ENCODE peak calls at places on chromosomes 11 and 22, in six cellular contexts. O, G, Y, F, M and T are unnamed samples.

GRCh38 chr11:57763568-57763967 is 2.0 kb downstream of the CTNND1 start:
- DNase-seq in O (no peak), G (no peak), Y (no peak), F (no peak), M (no peak), T (no peak)

GRCh38 chr11:24046731-24047130 is 450.1 kb upstream of the LUZP2 start:
- DNase-seq in O (no peak), G (no peak), Y (no peak), F (no peak), M (no peak), T (no peak)

GRCh38 chr11:70569173-70569890 is 171.0 kb downstream of the CTTN start:
- DNase-seq in O (no peak), G (no peak), Y (no peak), F (no peak), M (no peak), T (no peak)

GRCh38 chr11:14519692-14520085 is 497 bp downstream of the PSMA1 start:
- DNase-seq in O (no peak), G (no peak), Y (no peak), F (no peak), M (no peak), T (no peak)

GRCh38 chr11:65852508-65853248 is 5.3 kb downstream of the CFL1 start:
- DNase-seq in O (no peak), G (no peak), Y (no peak), F (no peak), M (no peak), T (no peak)

GRCh38 chr11:109132539-109132938 is 289.5 kb upstream of the C11orf87 start:
- DNase-seq in O (peak; percentile 6), G (no peak), Y (no peak), F (peak; percentile 12), M (no peak), T (no peak)

GRCh38 chr11:10660323-10660722 is 33.2 kb downstream of the IRAG1 start:
- DNase-seq in O (no peak), G (no peak), Y (no peak), F (no peak), M (no peak), T (no peak)

GRCh38 chr11:89625171-89625570 is 84.9 kb upstream of the TRIM77 start:
- DNase-seq in O (peak; percentile 13), G (no peak), Y (no peak), F (no peak), M (no peak), T (no peak)

GRCh38 chr11:48122246-48122645 is 94.4 kb upstream of the OR4B1 start:
- DNase-seq in O (no peak), G (no peak), Y (no peak), F (no peak), M (no peak), T (no peak)

GRCh38 chr22:39177791-39178190 is 25.3 kb upstream of the CBX7 start:
- DNase-seq in O (no peak), G (no peak), Y (no peak), F (no peak), M (no peak), T (no peak)

GRCh38 chr22:20083157-20083890 is 3.3 kb downstream of the DGCR8 start:
- DNase-seq in O (no peak), G (no peak), Y (no peak), F (no peak), M (no peak), T (no peak)

GRCh38 chr22:19810381-19811141 is 44.1 kb downstream of the GNB1L start:
- DNase-seq in O (no peak), G (no peak), Y (no peak), F (no peak), M (no peak), T (no peak)

GRCh38 chr11:117072517-117073218 is 25.6 kb downstream of the SIK3 start:
- DNase-seq in O (peak; percentile 94), G (no peak), Y (no peak), F (no peak), M (no peak), T (no peak)

GRCh38 chr11:104164028-104164520 is at the start of gene PDGFD:
- DNase-seq in O (peak; percentile 8), G (peak; percentile 73), Y (peak; percentile 64), F (peak; percentile 50), M (no peak), T (peak; percentile 64)

GRCh38 chr22:41565403-41566054 is 4.7 kb downstream of the CSDC2 start:
- DNase-seq in O (peak; percentile 59), G (peak; percentile 48), Y (no peak), F (no peak), M (no peak), T (no peak)

GRCh38 chr22:36541831-36542391 is 12.9 kb upstream of the EIF3D start:
- DNase-seq in O (no peak), G (no peak), Y (no peak), F (no peak), M (no peak), T (no peak)

GRCh38 chr11:94129505-94130335 is 1.1 kb downstream of the PANX1 start:
- DNase-seq in O (no peak), G (no peak), Y (no peak), F (no peak), M (no peak), T (no peak)

GRCh38 chr11:4433852-4434251 is 15.2 kb upstream of the OR52K2 start:
- DNase-seq in O (peak; percentile 57), G (no peak), Y (no peak), F (no peak), M (no peak), T (no peak)